ENCODE peak calls at places on chromosomes 12 and 14, in six cellular contexts. V is AG04450, U is tibial nerve, F is esophagus squamous epithelium, D is osteoblast, A is HCT116. C is an unnamed sample.

GRCh38 chr12:57118711-57119271 is 7.6 kb upstream of the STAT6 start:
- DNase-seq in V (no peak), U (no peak), F (no peak), D (peak; percentile 58), A (no peak), C (no peak)

GRCh38 chr14:100004392-100004791 is 60.8 kb upstream of the EVL start:
- DNase-seq in V (no peak), U (no peak), F (no peak), D (no peak), A (peak; percentile 26), C (no peak)

GRCh38 chr12:95601626-95602025 is 50.4 kb upstream of the USP44 start:
- DNase-seq in V (no peak), U (no peak), F (no peak), D (peak; percentile 66), A (no peak), C (no peak)

GRCh38 chr14:92945544-92945943 is 22.6 kb downstream of the CHGA start:
- DNase-seq in V (no peak), U (no peak), F (no peak), D (no peak), A (no peak), C (peak; percentile 72)

GRCh38 chr12:27151479-27151878 is 69.1 kb upstream of the C12orf71 start:
- DNase-seq in V (no peak), U (no peak), F (no peak), D (no peak), A (no peak), C (no peak)

GRCh38 chr14:34201909-34202622 is 251.2 kb upstream of the EGLN3 start:
- DNase-seq in V (no peak), U (no peak), F (no peak), D (no peak), A (no peak), C (no peak)

GRCh38 chr14:87233266-87233665 is 759.7 kb downstream of the GALC start:
- DNase-seq in V (no peak), U (no peak), F (no peak), D (no peak), A (no peak), C (no peak)

GRCh38 chr12:29858270-29858786 is 74.6 kb upstream of the TMTC1 start:
- DNase-seq in V (no peak), U (no peak), F (no peak), D (no peak), A (no peak), C (no peak)

GRCh38 chr12:93790472-93791152 is 113.4 kb downstream of the CRADD start:
- DNase-seq in V (no peak), U (no peak), F (no peak), D (peak; percentile 17), A (no peak), C (no peak)

GRCh38 chr14:104866451-104867370 is 1.6 kb downstream of the CEP170B start:
- DNase-seq in V (no peak), U (no peak), F (no peak), D (peak; percentile 73), A (no peak), C (peak; percentile 70)

GRCh38 chr14:70073924-70074566 is 114.7 kb downstream of the SLC8A3 start:
- DNase-seq in V (peak; percentile 24), U (no peak), F (no peak), D (no peak), A (peak; percentile 64), C (no peak)

GRCh38 chr12:93990832-93991748 is 157.3 kb upstream of the PLXNC1 start:
- DNase-seq in V (no peak), U (no peak), F (no peak), D (peak; percentile 68), A (no peak), C (peak; percentile 77)

GRCh38 chr14:21825147-21825743 is 151.6 kb upstream of the OR4E1 start:
- DNase-seq in V (no peak), U (no peak), F (no peak), D (no peak), A (peak; percentile 48), C (no peak)

GRCh38 chr14:74278080-74278479 is 24.7 kb downstream of the ABCD4 start:
- DNase-seq in V (no peak), U (no peak), F (no peak), D (no peak), A (no peak), C (no peak)

GRCh38 chr12:110253176-110253575 is 27.9 kb upstream of the ATP2A2 start:
- DNase-seq in V (no peak), U (peak; percentile 27), F (no peak), D (no peak), A (no peak), C (peak; percentile 82)

GRCh38 chr14:19878029-19878642 is 3.2 kb downstream of the OR4K2 start:
- DNase-seq in V (no peak), U (no peak), F (no peak), D (no peak), A (peak; percentile 4), C (no peak)

GRCh38 chr12:14260011-14260993 is 105.2 kb upstream of the ATF7IP start:
- DNase-seq in V (peak; percentile 81), U (peak; percentile 87), F (peak; percentile 39), D (peak; percentile 89), A (peak; percentile 47), C (peak; percentile 97)

GRCh38 chr12:14262771-14263511 is 102.5 kb upstream of the ATF7IP start:
- DNase-seq in V (no peak), U (no peak), F (no peak), D (no peak), A (no peak), C (no peak)

GRCh38 chr12:14263742-14264141 is 101.7 kb upstream of the ATF7IP start:
- DNase-seq in V (no peak), U (no peak), F (no peak), D (no peak), A (no peak), C (no peak)

GRCh38 chr12:14261096-14261495 is 104.4 kb upstream of the ATF7IP start:
- DNase-seq in V (no peak), U (no peak), F (no peak), D (no peak), A (no peak), C (no peak)

GRCh38 chr12:14261861-14262260 is 103.6 kb upstream of the ATF7IP start:
- DNase-seq in V (no peak), U (no peak), F (no peak), D (no peak), A (no peak), C (no peak)
- H3K27ac ChIP-seq in V (no peak overlapping the region), U (no peak overlapping the region), F (peak overlapping the region; percentile 96), D (no peak overlapping the region), A (no peak overlapping the region), C (no peak overlapping the region)

GRCh38 chr12:113000433-113000832 is 22.1 kb downstream of the OAS2 start:
- DNase-seq in V (no peak), U (no peak), F (no peak), D (no peak), A (no peak), C (no peak)

GRCh38 chr12:112996501-112996900 is 18.2 kb downstream of the OAS2 start:
- DNase-seq in V (no peak), U (no peak), F (no peak), D (no peak), A (no peak), C (no peak)

GRCh38 chr12:112997506-112997905 is 19.2 kb downstream of the OAS2 start:
- DNase-seq in V (no peak), U (no peak), F (no peak), D (no peak), A (no peak), C (no peak)

GRCh38 chr12:113002155-113002554 is 23.8 kb downstream of the OAS2 start:
- DNase-seq in V (no peak), U (no peak), F (no peak), D (peak; percentile 15), A (peak; percentile 4), C (no peak)

GRCh38 chr12:112998997-112999767 is 20.9 kb downstream of the OAS2 start:
- DNase-seq in V (no peak), U (no peak), F (no peak), D (no peak), A (no peak), C (no peak)
- H3K4me3 ChIP-seq in V (no peak overlapping the region), U (no peak overlapping the region), F (no peak overlapping the region), D (no peak overlapping the region), A (no peak overlapping the region), C (no peak overlapping the region)

GRCh38 chr12:69476276-69477017 is 6.3 kb downstream of the FRS2 start:
- DNase-seq in V (no peak), U (no peak), F (no peak), D (no peak), A (no peak), C (no peak)
- H3K27ac ChIP-seq in V (no peak overlapping the region), U (peak overlapping the region; percentile 77), F (peak overlapping the region; percentile 66), D (peak overlapping the region; percentile 70), A (no peak overlapping the region), C (peak overlapping the region; percentile 5)

GRCh38 chr14:66884149-66884548 is 305.1 kb upstream of the GARIN2 start:
- DNase-seq in V (no peak), U (no peak), F (no peak), D (no peak), A (no peak), C (no peak)
- H3K4me3 ChIP-seq in V (no peak overlapping the region), U (no peak overlapping the region), F (no peak overlapping the region), D (no peak overlapping the region), A (no peak overlapping the region), C (no peak overlapping the region)

GRCh38 chr12:623172-623864 is 39.9 kb downstream of the NINJ2 start:
- DNase-seq in V (no peak), U (no peak), F (no peak), D (no peak), A (no peak), C (no peak)
- H3K27ac ChIP-seq in V (no peak overlapping the region), U (no peak overlapping the region), F (peak overlapping the region; percentile 62), D (no peak overlapping the region), A (no peak overlapping the region), C (no peak overlapping the region)

GRCh38 chr14:103846008-103846568 is 1.3 kb downstream of the PPP1R13B start:
- DNase-seq in V (no peak), U (no peak), F (no peak), D (peak; percentile 19), A (no peak), C (no peak)
- H3K4me3 ChIP-seq in V (peak overlapping the region; percentile 61), U (peak overlapping the region; percentile 70), F (peak overlapping the region; percentile 93), D (peak overlapping the region; percentile 80), A (peak overlapping the region; percentile 86), C (peak overlapping the region; percentile 90)

DNA sequence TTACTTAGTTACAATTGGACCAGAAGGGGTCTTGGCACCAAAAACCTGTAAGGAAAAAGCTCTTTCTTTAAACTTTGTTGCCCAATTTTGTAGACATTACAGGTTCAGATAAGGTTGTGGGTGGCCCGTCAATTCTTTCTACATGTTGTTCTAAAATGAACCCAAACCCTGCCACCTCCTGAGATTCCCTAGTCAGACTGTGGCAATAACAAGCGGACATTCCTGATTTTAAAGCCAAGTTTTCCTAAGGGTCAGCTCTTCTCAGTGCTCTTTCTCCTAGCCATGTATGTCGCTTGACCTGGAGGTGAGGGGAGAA is 45.0 kb upstream of the GSG1 start:
- DNase-seq in V (no peak), U (no peak), F (no peak), D (no peak), A (no peak), C (no peak)
- H3K27ac ChIP-seq in V (no peak overlapping the region), U (no peak overlapping the region), F (peak overlapping the region; percentile 72), D (no peak overlapping the region), A (no peak overlapping the region), C (no peak overlapping the region)

C was measured in kidney.